ENCODE peak calls at places on chromosomes 13 and 19, in nine cellular contexts. B is cardiac muscle cell; U is activated T-cell treated with anti-CD3 and anti-CD28 coated beads, Interleukin-2, amount 50 U/mL, for 72 hours; F is MG63; T is kidney tubule cell; D is EH; J is H9; I is OCI-LY7; Z is fibroblast of pulmonary artery. L is an unnamed sample.

GRCh38 chr13:40420160-40420740 is 246.2 kb downstream of the FOXO1 start:
- DNase-seq in D (no peak), I (no peak), Z (no peak), U (no peak), T (no peak), F (no peak), J (no peak), B (no peak), L (no peak)

GRCh38 chr19:48424694-48425219 is 21.0 kb upstream of the GRWD1 start:
- DNase-seq in T (peak), F (peak), Z (peak), B (no peak), U (no peak), I (peak), D (peak), J (peak), L (peak)

GRCh38 chr19:4671182-4671851 is 1.2 kb upstream of the MYDGF start:
- DNase-seq in Z (no peak), F (no peak), J (no peak), U (no peak), B (no peak), I (no peak), D (no peak), T (peak), L (peak)

GRCh38 chr19:44839272-44839671 is 6.8 kb upstream of the NECTIN2 start:
- DNase-seq in F (no peak), I (no peak), T (no peak), J (peak), Z (no peak), D (no peak), U (no peak), B (no peak), L (no peak)

GRCh38 chr19:7500811-7501450 is 12.1 kb upstream of the PEX11G start:
- DNase-seq in F (peak), Z (no peak), I (no peak), U (peak), T (peak), B (peak), D (peak), J (peak), L (no peak)

GRCh38 chr13:25292301-25292700 is 5.0 kb upstream of the MTMR6 start:
- DNase-seq in B (no peak), U (no peak), J (peak), T (peak), F (no peak), Z (no peak), D (peak), I (peak), L (peak)

GRCh38 chr19:56973713-56974553 is 133.4 kb upstream of the PEG3 start:
- DNase-seq in I (no peak), B (no peak), D (no peak), T (no peak), Z (no peak), F (no peak), U (no peak), J (no peak), L (no peak)

GRCh38 chr19:39140195-39140516 is 14.6 kb downstream of the PAK4 start:
- DNase-seq in Z (no peak), T (no peak), U (no peak), J (no peak), F (no peak), I (no peak), D (no peak), B (no peak), L (no peak)

GRCh38 chr19:54608792-54609191 is 15.4 kb downstream of the LILRA1 start:
- DNase-seq in F (no peak), J (no peak), Z (no peak), U (no peak), I (no peak), T (no peak), B (no peak), D (no peak), L (no peak)

GRCh38 chr13:39767791-39768564 is 112.5 kb downstream of the COG6 start:
- DNase-seq in Z (no peak), F (no peak), B (no peak), T (no peak), U (no peak), I (peak), J (no peak), D (no peak), L (no peak)

GRCh38 chr13:109610517-109610916 is 175.9 kb downstream of the IRS2 start:
- DNase-seq in F (peak), J (peak), B (peak), U (peak), I (peak), D (peak), T (peak), Z (peak), L (no peak)

GRCh38 chr19:2474232-2475017 is 1.5 kb upstream of the GADD45B start:
- DNase-seq in Z (peak), I (peak), J (peak), D (peak), U (peak), F (peak), B (peak), T (peak), L (peak)

GRCh38 chr13:23790591-23791170 is 98.5 kb downstream of the MIPEP start:
- DNase-seq in F (peak), J (no peak), D (peak), B (no peak), T (no peak), Z (peak), U (no peak), I (no peak), L (peak)

GRCh38 chr13:97116754-97117153 is 105.4 kb upstream of the MBNL2 start:
- DNase-seq in I (no peak), J (no peak), T (peak), F (peak), U (no peak), B (peak), Z (peak), D (peak), L (peak)

GRCh38 chr13:71851541-71851940 is 15.5 kb downstream of the DACH1 start:
- DNase-seq in T (no peak), D (no peak), Z (no peak), U (no peak), J (no peak), B (no peak), I (no peak), F (no peak), L (no peak)

GRCh38 chr13:73204916-73205315 is 146.1 kb downstream of the KLF5 start:
- DNase-seq in F (no peak), D (no peak), J (no peak), T (no peak), Z (no peak), B (no peak), I (no peak), U (no peak), L (no peak)

GRCh38 chr13:98340026-98340425 is 163.0 kb upstream of the RNF113B start:
- DNase-seq in I (no peak), Z (no peak), D (peak), U (no peak), T (no peak), F (no peak), J (no peak), B (no peak), L (no peak)

GRCh38 chr19:54454781-54455675 is 6.0 kb downstream of the LENG8 start:
- DNase-seq in I (no peak), F (no peak), B (no peak), U (no peak), T (no peak), Z (no peak), J (no peak), D (no peak), L (no peak)

GRCh38 chr19:40466219-40467006 is at the start of gene SPTBN4:
- DNase-seq in U (peak), Z (no peak), D (no peak), B (no peak), F (no peak), J (peak), T (no peak), I (no peak), L (no peak)

GRCh38 chr13:61954092-61954491 is 538.4 kb upstream of the PCDH20 start:
- DNase-seq in T (peak), F (no peak), I (peak), D (no peak), U (no peak), J (no peak), Z (peak), B (peak), L (peak)

GRCh38 chr13:95002968-95003813 is 290.8 kb upstream of the SOX21 start:
- DNase-seq in B (peak), T (no peak), Z (no peak), U (no peak), F (no peak), I (no peak), D (peak), J (peak), L (no peak)

GRCh38 chr13:52659340-52659739 is 6.7 kb downstream of the SUGT1 start:
- DNase-seq in D (no peak), J (no peak), I (no peak), F (no peak), B (no peak), U (no peak), Z (no peak), T (no peak), L (no peak)

GRCh38 chr13:106626473-106626872 is 58.5 kb upstream of the ARGLU1 start:
- DNase-seq in Z (no peak), F (no peak), T (no peak), D (no peak), I (no peak), J (no peak), B (no peak), U (no peak), L (no peak)

GRCh38 chr13:20867408-20867807 is 35.1 kb downstream of the XPO4 start:
- DNase-seq in F (no peak), J (no peak), T (no peak), I (no peak), U (no peak), B (no peak), D (no peak), Z (no peak), L (no peak)

GRCh38 chr19:13260883-13261653 is 110.9 kb downstream of the IER2 start:
- DNase-seq in D (peak), T (peak), J (no peak), Z (peak), B (no peak), U (peak), F (peak), I (no peak), L (peak)

GRCh38 chr19:12723383-12723642 is 419 bp downstream of the TNPO2 start:
- DNase-seq in D (peak), B (peak), U (no peak), T (no peak), F (no peak), Z (no peak), J (no peak), I (peak), L (no peak)

GRCh38 chr13:42066542-42066941 is 18.1 kb downstream of the DGKH start:
- DNase-seq in J (no peak), B (no peak), D (peak), I (no peak), Z (peak), U (no peak), T (no peak), F (peak), L (no peak)

L was measured in kidney glomerular epithelial cell.